ENCODE peak calls at places on chromosome 18, in six cellular contexts. B is GM23248, Q is MM.1S, A is HepG2, N is endothelial cell of umbilical vein, S is HCT116. D is an unnamed sample.

GRCh38 chr18:60692277-60692676 is 319.7 kb upstream of the MC4R start:
- DNase-seq in N (no peak), S (no peak), B (no peak), A (no peak), Q (no peak), D (no peak)

GRCh38 chr18:11850821-11851155 is 425 bp upstream of the CHMP1B start:
- DNase-seq in Q (no peak), S (no peak), A (no peak), B (peak; percentile 93), N (no peak), D (no peak)

GRCh38 chr18:73060666-73061270 is 193.0 kb upstream of the NETO1 start:
- DNase-seq in S (no peak), Q (no peak), N (no peak), A (no peak), B (peak; percentile 2), D (no peak)

GRCh38 chr18:28204154-28204553 is 27.2 kb upstream of the CDH2 start:
- DNase-seq in B (peak; percentile 87), N (peak; percentile 83), A (no peak), S (no peak), Q (no peak), D (peak; percentile 28)

GRCh38 chr18:12520442-12520992 is 112.8 kb downstream of the PRELID3A start:
- DNase-seq in A (no peak), B (peak; percentile 26), N (no peak), Q (no peak), S (no peak), D (no peak)

GRCh38 chr18:70207181-70207580 is 1.7 kb upstream of the RTTN start:
- DNase-seq in B (no peak), N (no peak), Q (no peak), A (no peak), S (no peak), D (no peak)

GRCh38 chr18:63152791-63153190 is 166.8 kb downstream of the BCL2 start:
- DNase-seq in S (no peak), A (no peak), Q (no peak), N (no peak), B (no peak), D (no peak)

GRCh38 chr18:22813648-22814328 is 119.3 kb upstream of the RBBP8 start:
- DNase-seq in Q (peak; percentile 62), B (peak; percentile 71), A (peak; percentile 21), N (peak; percentile 56), S (no peak), D (no peak)

GRCh38 chr18:25189391-25190185 is 162.4 kb downstream of the ZNF521 start:
- DNase-seq in Q (no peak), B (no peak), N (no peak), A (no peak), S (no peak), D (no peak)

GRCh38 chr18:67154979-67155378 is 361.5 kb downstream of the DSEL start:
- DNase-seq in Q (no peak), N (no peak), A (no peak), B (no peak), S (no peak), D (no peak)
- H2AFZ ChIP-seq in Q (no peak overlapping the region), N (no peak overlapping the region), A (no peak overlapping the region), B (no peak overlapping the region), S (no peak overlapping the region), D (no peak overlapping the region)

GRCh38 chr18:45688834-45689233 is 35.1 kb upstream of the SLC14A1 start:
- DNase-seq in S (no peak), Q (no peak), B (no peak), A (no peak), N (no peak), D (no peak)

GRCh38 chr18:45688113-45688512 is 35.9 kb upstream of the SLC14A1 start:
- DNase-seq in N (no peak), B (peak; percentile 23), Q (no peak), A (no peak), S (no peak), D (no peak)

GRCh38 chr18:45691816-45692179 is 32.2 kb upstream of the SLC14A1 start:
- DNase-seq in A (no peak), N (no peak), S (no peak), Q (no peak), B (no peak), D (no peak)

GRCh38 chr18:45689386-45689785 is 34.6 kb upstream of the SLC14A1 start:
- DNase-seq in B (no peak), N (no peak), A (no peak), S (no peak), Q (no peak), D (no peak)

DNA sequence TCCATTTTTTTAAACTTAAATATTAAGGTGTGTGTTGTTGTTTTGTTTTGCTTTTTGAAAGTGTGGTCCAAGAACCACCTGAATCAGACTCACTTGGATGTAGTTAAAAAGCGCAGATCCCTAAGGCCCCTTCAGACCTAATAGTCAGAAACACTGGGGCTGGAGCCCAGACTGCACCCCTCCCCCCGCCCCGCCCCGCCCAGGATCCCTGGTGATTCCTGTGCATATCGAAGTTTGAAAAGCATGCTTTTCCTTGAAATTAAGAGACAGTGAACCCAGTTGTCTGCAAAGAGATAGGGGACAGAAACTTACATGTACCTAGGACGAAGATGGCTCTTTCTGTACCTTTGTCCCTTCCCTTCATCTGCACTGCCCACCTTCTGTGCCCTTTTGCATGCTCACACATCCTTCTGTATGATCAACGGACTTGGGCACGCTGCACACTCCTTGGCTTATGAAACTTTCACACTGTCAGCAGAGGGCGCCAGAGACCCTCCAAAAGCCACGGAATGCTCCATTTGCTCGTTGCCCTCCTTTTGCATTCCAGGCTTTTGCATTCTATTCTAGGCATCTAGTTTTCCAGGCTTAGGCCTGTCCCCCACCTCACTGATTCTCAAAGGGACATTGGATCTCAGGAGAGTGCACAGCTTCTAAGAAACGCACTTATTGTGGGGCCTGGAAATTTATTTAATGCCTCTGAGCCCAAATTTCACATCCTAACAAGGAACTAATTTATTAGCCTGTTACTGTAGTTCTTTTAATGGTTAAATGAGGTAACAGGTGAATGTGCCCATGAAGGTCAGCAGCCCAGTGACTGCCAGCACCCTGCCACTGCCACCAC is 32.8 kb upstream of the SLC14A1 start:
- DNase-seq in S (peak; percentile 62), A (peak; percentile 46), B (peak; percentile 85), N (peak; percentile 71), Q (no peak), D (peak; percentile 42)
- H3K9ac ChIP-seq in S (no peak overlapping the region), A (no peak overlapping the region), B (no peak overlapping the region), N (no peak overlapping the region), Q (no peak overlapping the region), D (no peak overlapping the region)

GRCh38 chr18:58100154-58100553 is 56.1 kb downstream of the NEDD4L start:
- DNase-seq in Q (peak; percentile 60), B (no peak), A (no peak), S (no peak), N (no peak), D (no peak)

GRCh38 chr18:58102875-58103274 is 58.8 kb downstream of the NEDD4L start:
- DNase-seq in B (no peak), N (no peak), S (no peak), A (peak; percentile 66), Q (no peak), D (no peak)

GRCh38 chr18:58103339-58103930 is 59.4 kb downstream of the NEDD4L start:
- DNase-seq in Q (no peak), B (no peak), S (no peak), N (no peak), A (no peak), D (no peak)

GRCh38 chr18:58101291-58101706 is 57.3 kb downstream of the NEDD4L start:
- DNase-seq in N (no peak), S (no peak), Q (no peak), A (no peak), B (no peak), D (no peak)

DNA sequence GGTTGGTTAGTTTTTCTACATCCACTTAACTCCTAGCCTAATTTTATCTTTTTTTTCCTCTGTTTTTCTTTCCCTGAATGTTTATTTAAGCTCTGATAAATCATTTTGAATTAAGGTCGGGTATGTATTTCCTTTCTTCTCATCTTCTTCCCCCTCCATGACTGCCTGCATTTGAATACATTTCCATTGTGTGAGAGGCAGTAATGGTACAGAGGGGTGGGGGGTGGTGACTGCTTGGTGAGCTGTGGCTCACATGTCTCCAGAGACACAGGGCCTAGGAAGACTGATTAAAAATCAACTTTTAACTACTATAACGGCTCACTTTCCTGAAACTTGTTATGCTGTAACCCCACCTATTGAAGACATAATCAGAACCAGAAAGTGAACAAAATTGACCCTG is 58.0 kb downstream of the NEDD4L start:
- DNase-seq in A (no peak), Q (no peak), B (no peak), S (no peak), N (no peak), D (no peak)
- H3K27ac ChIP-seq in A (peak overlapping the region; percentile 38), Q (no peak overlapping the region), B (no peak overlapping the region), S (no peak overlapping the region), N (no peak overlapping the region), D (no peak overlapping the region)

GRCh38 chr18:7230646-7231349 is at the start of gene LRRC30:
- DNase-seq in Q (no peak), N (no peak), S (no peak), A (no peak), B (no peak), D (no peak)
- H2AFZ ChIP-seq in Q (no peak within 1 kb of the TSS), N (no peak within 1 kb of the TSS), S (no peak within 1 kb of the TSS), A (no peak within 1 kb of the TSS), B (no peak within 1 kb of the TSS), D (no peak within 1 kb of the TSS)

DNA sequence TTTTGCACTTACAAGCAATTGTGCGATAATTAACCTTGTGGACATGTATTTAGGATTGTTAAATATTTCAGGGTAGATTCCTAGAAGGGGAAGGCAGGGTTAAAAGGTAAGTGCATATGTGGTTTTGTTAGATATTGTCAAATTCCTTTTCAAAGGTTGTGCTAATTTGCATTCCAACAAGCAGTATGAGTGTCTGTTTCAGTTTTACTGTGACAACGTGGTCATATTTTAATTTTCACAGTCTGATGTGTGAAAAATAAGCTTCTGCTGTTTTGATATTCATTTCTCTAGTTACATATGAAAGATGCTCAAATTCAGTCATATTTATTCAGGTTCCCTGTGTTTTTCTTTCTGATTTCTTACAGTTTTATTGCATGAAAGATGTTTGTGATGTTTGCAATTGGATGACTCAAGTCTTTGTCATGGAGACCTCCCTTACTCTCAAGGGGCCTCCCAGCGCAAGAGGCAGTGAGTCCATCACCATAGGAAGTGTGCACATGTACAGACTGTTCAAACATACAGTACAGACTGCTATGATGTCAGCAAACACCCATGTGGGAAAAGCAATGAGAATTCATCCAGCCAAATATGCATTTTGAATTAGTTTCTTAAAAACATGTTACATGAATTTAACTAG is 310.8 kb downstream of the GALR1 start:
- DNase-seq in S (no peak), N (no peak), A (no peak), B (peak; percentile 2), Q (peak; percentile 37), D (no peak)
- H3K9ac ChIP-seq in S (no peak overlapping the region), N (no peak overlapping the region), A (no peak overlapping the region), B (no peak overlapping the region), Q (no peak overlapping the region), D (no peak overlapping the region)

DNA sequence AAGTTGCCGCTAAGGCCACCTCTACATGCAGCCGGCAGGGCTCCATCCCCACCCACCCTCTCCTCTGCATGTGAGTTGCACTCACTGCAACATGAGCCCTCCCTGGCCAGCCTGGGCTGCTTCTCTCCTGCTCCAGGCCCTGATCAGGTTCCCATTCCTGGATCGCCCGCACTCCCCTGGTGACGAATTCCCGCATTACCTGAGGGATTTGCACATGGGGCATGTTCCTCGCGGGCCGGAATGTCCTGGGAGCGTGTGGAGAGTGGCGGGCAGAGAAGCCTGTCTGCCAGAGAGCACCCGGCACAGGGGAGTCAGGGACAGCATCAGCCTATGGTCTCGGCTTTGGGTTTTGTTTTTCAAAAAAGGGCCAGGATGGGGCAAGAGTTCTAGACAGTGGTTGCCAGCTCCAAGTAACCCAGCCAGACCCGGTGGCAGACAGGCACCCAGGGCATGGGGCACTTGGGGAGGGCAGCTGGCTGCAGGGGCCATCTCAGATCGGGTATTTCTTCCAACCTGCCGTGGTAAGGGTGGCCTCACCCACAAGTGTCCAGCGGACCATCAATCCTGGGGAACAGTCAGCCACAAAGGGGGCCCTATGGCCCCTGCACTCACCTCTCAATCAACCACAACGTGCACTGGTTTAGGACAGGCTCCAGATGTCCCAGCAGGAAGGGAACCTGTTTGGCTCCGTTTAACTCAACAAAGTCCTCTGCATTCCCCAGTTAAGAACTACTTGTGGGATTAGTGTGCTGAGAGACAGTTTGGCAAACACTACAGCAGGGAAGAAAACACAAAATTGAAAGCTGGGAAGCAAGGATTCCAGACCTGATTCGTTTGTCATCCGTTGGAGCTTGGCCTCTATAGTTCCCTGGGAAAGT is 187.7 kb downstream of the SMAD7 start:
- DNase-seq in S (no peak), A (no peak), B (no peak), N (no peak), Q (no peak), D (no peak)
- H3K27ac ChIP-seq in S (no peak overlapping the region), A (no peak overlapping the region), B (no peak overlapping the region), N (no peak overlapping the region), Q (no peak overlapping the region), D (no peak overlapping the region)